ENCODE peak calls at places on chromosomes 1 and 21, in six cellular contexts. T is H1, A is T47D, W is HepG2, Z is K562, Y is HCT116. O is an unnamed sample.

GRCh38 chr1:22814176-22815042 is 103.8 kb downstream of the EPHB2 start:
- DNase-seq in T (no peak), A (no peak), W (no peak), Z (no peak), Y (no peak), O (no peak)

GRCh38 chr1:110647254-110647891 is 27.4 kb downstream of the KCNA3 start:
- DNase-seq in T (no peak), A (no peak), W (no peak), Z (no peak), Y (no peak), O (no peak)

GRCh38 chr1:5921129-5921528 is 71.1 kb downstream of the NPHP4 start:
- DNase-seq in T (no peak), A (no peak), W (no peak), Z (no peak), Y (no peak), O (no peak)

GRCh38 chr1:180542113-180542512 is 16.7 kb upstream of the OVAAL start:
- DNase-seq in T (no peak), A (no peak), W (no peak), Z (no peak), Y (no peak), O (no peak)

GRCh38 chr1:59318271-59318865 is 21.5 kb downstream of the FGGY start:
- DNase-seq in T (no peak), A (no peak), W (no peak), Z (no peak), Y (no peak), O (no peak)

GRCh38 chr1:17230106-17230505 is 18.8 kb upstream of the PADI3 start:
- DNase-seq in T (no peak), A (no peak), W (no peak), Z (no peak), Y (no peak), O (no peak)

GRCh38 chr1:178057131-178057765 is 36.7 kb upstream of the RASAL2 start:
- DNase-seq in T (no peak), A (no peak), W (no peak), Z (no peak), Y (no peak), O (no peak)

GRCh38 chr1:43447891-43448708 is 5.6 kb downstream of the HYI start:
- DNase-seq in T (no peak), A (no peak), W (no peak), Z (no peak), Y (no peak), O (no peak)

GRCh38 chr1:245692318-245692717 is 537.5 kb downstream of the KIF26B start:
- DNase-seq in T (no peak), A (no peak), W (no peak), Z (no peak), Y (no peak), O (no peak)

GRCh38 chr21:27424601-27425000 is 457.7 kb upstream of the ADAMTS5 start:
- DNase-seq in T (no peak), A (no peak), W (no peak), Z (no peak), Y (no peak), O (no peak)

GRCh38 chr1:33424205-33424604 is 6.7 kb downstream of the PHC2 start:
- DNase-seq in T (no peak), A (no peak), W (no peak), Z (no peak), Y (no peak), O (no peak)

GRCh38 chr21:38295997-38296764 is 39.4 kb downstream of the KCNJ15 start:
- DNase-seq in T (no peak), A (no peak), W (no peak), Z (no peak), Y (no peak), O (no peak)

GRCh38 chr1:58883037-58883887 is 99.4 kb upstream of the JUN start:
- DNase-seq in T (no peak), A (no peak), W (peak), Z (peak), Y (peak), O (no peak)

GRCh38 chr1:91575909-91576519 is 75.4 kb downstream of the CDC7 start:
- DNase-seq in T (no peak), A (no peak), W (no peak), Z (no peak), Y (no peak), O (no peak)

GRCh38 chr1:111593403-111594127 is 26.0 kb upstream of the RAP1A start:
- DNase-seq in T (no peak), A (no peak), W (no peak), Z (no peak), Y (no peak), O (no peak)

GRCh38 chr1:232614811-232615210 is 15.1 kb downstream of the SIPA1L2 start:
- DNase-seq in T (no peak), A (no peak), W (no peak), Z (no peak), Y (no peak), O (no peak)

GRCh38 chr1:245599413-245600174 is 444.8 kb downstream of the KIF26B start:
- DNase-seq in T (no peak), A (no peak), W (no peak), Z (no peak), Y (no peak), O (no peak)

GRCh38 chr1:17046043-17046657 is 7.7 kb downstream of the SDHB start:
- DNase-seq in T (no peak), A (no peak), W (peak), Z (peak), Y (peak), O (no peak)

GRCh38 chr1:56394298-56394697 is 185.1 kb downstream of the PLPP3 start:
- DNase-seq in T (no peak), A (no peak), W (no peak), Z (no peak), Y (no peak), O (no peak)

GRCh38 chr1:63916485-63917360 is 142.9 kb downstream of the ROR1 start:
- DNase-seq in T (no peak), A (no peak), W (no peak), Z (no peak), Y (no peak), O (no peak)

GRCh38 chr1:205061665-205062069 is 18.7 kb downstream of the CNTN2 start:
- DNase-seq in T (peak), A (peak), W (peak), Z (peak), Y (peak), O (peak)

GRCh38 chr1:59186656-59187055 is 110.2 kb upstream of the FGGY start:
- DNase-seq in T (no peak), A (no peak), W (peak), Z (no peak), Y (no peak), O (no peak)

GRCh38 chr1:236948996-236949395 is 55.2 kb downstream of the MT1HL1 start:
- DNase-seq in T (no peak), A (no peak), W (no peak), Z (no peak), Y (no peak), O (no peak)

GRCh38 chr1:24489674-24490073 is 13.0 kb upstream of the RCAN3 start:
- DNase-seq in T (no peak), A (no peak), W (no peak), Z (no peak), Y (no peak), O (no peak)

GRCh38 chr1:32701951-32702598 is 495 bp downstream of the SYNC start:
- DNase-seq in T (no peak), A (no peak), W (no peak), Z (no peak), Y (no peak), O (no peak)

GRCh38 chr1:61254629-61255323 is 172.4 kb downstream of the NFIA start:
- DNase-seq in T (no peak), A (no peak), W (no peak), Z (no peak), Y (no peak), O (no peak)

GRCh38 chr1:197481101-197481500 is 213.0 kb downstream of the CRB1 start:
- DNase-seq in T (no peak), A (no peak), W (no peak), Z (no peak), Y (no peak), O (no peak)

DNA sequence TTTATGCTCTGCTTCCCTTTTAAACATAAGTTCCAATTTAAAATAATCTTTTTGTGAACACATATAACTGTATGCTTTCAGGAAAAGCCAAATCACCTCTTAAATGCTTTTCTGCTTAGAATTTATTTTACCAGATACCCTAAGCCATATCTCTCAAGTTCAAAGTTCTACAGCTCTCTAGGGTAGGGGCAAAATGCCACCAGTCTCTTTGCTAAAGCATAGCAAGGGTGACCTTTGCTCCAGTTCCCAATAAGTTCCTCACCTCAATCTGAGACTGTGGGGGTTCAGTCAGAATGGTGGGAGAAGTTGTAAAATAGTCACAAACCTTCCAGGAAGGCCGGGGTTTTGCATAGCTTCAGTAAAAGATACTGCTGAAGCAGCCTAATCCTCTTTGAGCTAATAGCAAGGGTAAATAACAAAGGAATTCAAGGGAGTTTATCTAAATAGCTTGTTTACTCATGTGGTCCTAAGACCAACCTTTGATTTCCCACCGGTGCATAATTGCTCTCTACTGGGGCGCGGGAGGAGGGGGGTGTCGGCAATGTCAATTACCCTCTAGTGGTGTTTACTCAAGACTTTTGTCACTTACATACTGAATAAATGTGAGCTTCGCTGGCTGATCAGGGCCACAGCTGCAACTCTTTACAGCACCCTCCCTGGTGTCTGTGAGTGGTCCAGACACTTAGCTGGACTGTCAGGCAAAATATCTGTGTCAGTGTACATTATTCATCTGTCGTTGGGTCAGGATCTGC is 1376.2 kb downstream of the NCAM2 start:
- DNase-seq in T (peak), A (no peak), W (no peak), Z (no peak), Y (no peak), O (no peak)
- TF ChIP-seq JUND in T (no peak), A (no peak), W (no peak), Z (no peak), Y (no peak), O (no peak)

DNA sequence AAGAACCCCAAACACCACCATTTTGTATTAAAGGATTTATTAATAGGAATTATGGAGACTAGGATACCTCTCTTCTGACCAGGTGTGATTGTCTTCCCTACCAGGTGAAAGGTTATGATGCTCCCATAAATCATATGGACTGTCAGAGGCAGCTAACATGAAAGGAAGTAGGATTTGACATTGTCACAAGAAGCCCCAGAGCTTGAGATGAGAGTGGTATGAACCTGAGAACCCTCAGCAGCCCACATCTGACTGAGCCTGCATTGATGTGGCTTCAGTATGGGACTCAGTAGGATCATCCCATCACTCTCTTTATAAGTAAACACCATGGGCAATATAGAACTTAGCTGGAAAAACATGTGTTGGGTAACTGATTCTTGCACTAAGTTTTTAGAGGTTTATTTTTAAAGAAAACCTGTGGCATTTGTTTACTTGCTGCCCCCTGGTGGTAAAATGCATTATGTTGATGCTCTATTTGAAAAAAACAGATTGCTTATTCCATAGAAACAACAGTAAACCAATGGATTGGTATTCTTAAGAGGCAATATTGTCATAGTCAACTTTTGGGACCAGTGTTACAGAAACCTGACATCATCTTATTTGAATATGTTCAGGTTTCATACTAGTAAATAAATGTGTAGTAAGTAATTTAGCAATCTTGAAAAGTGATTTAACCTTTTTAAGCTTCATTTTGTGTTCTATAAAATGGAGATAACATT is 16.6 kb upstream of the CACYBP start:
- DNase-seq in T (no peak), A (peak), W (peak), Z (peak), Y (peak), O (no peak)
- TF ChIP-seq JUND in T (no peak), A (no peak), W (no peak), Z (no peak), Y (no peak), O (no peak)

DNA sequence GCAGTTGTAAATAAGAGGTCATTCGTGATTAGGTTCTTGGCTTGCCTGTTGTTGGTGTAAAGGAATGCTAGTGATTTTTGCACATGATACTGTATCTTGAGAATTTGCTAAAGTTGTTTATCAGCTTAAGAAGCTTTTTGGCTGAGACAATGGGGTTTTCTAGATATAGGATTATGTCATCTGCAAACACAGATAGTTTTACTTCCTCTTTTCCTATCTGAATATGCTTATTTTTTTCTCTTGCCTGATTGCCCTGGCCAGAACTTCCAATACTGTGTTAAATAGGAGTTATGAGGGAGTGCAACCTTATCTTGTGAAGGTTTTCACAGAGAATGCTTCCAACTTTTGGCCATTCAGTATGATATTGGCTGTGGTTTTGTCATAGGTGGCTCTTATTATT is 576.1 kb upstream of the RGS18 start:
- DNase-seq in T (no peak), A (no peak), W (no peak), Z (peak), Y (no peak), O (no peak)
- TF ChIP-seq JUND in T (no peak), A (no peak), W (no peak), Z (no peak), Y (no peak), O (no peak)

DNA sequence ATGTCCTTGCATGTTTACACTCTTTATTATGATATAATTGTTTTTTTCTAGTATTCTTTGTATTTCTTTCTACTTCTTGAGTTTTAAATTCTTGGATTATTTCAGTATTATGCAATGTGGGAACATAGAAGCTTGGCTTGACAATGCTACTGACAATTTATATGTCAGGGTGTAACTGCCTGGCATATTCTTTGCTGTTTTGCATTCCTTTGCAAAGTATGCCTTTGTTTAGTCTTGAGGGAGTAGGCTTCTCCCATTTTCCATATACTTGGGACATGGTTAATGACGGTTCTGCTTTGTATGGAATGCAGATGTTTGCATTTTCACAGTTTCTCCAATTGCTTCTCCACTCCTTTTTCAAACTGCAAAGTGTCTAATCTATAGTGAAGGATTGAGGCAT is 109.8 kb downstream of the HMCN1 start:
- DNase-seq in T (no peak), A (no peak), W (no peak), Z (no peak), Y (no peak), O (no peak)
- TF ChIP-seq JUND in T (no peak), A (no peak), W (no peak), Z (no peak), Y (no peak), O (no peak)

GRCh38 chr1:9861371-9861770 is 37.6 kb upstream of the CLSTN1 start:
- DNase-seq in T (no peak), A (no peak), W (no peak), Z (no peak), Y (no peak), O (no peak)
- TF ChIP-seq JUND in T (no peak), A (no peak), W (no peak), Z (no peak), Y (no peak), O (no peak)

DNA sequence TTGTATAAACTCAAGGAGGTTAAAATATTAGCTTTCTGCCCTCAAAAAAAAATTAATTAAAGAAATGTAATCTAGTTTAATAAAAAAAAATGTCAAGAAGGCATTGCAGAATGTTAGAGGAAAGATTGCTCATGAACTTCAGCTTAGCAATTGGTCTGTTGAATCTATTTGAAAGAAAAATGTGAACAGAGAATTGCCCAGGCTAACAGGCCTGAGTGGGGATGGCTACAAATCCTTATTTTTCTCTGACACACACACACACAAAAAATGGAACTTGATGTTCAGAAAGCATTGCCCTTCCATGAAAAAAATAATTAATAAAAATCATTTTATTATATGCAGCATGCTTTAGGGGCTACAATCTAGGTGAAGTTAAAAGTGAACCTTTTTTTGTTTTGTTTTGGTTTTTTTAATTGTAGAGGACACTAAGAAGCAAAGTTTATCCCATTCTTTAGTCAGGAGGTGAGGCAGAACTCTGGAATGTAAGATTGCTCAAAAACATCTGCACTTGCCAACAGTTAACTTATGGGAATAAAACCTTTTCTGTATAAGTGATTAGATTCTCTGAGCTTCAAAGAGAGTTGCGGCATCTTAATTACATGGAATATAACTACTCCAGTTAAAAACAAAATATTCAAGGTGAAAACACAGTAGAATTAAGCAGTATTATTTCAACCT is 658.5 kb upstream of the ADGRL2 start:
- DNase-seq in T (no peak), A (no peak), W (no peak), Z (no peak), Y (no peak), O (no peak)
- TF ChIP-seq JUND in T (no peak), A (no peak), W (no peak), Z (no peak), Y (no peak), O (no peak)

GRCh38 chr1:114274621-114275317 is 121.1 kb upstream of the SYT6 start:
- DNase-seq in T (no peak), A (no peak), W (no peak), Z (no peak), Y (no peak), O (no peak)
- TF ChIP-seq JUND in T (no peak), A (no peak), W (no peak), Z (no peak), Y (no peak), O (no peak)

GRCh38 chr1:28358701-28359100 is 10.8 kb upstream of the PHACTR4 start:
- DNase-seq in T (no peak), A (no peak), W (no peak), Z (peak), Y (no peak), O (no peak)

GRCh38 chr1:28359592-28360239 is 9.8 kb upstream of the PHACTR4 start:
- DNase-seq in T (no peak), A (no peak), W (peak), Z (peak), Y (no peak), O (no peak)

DNA sequence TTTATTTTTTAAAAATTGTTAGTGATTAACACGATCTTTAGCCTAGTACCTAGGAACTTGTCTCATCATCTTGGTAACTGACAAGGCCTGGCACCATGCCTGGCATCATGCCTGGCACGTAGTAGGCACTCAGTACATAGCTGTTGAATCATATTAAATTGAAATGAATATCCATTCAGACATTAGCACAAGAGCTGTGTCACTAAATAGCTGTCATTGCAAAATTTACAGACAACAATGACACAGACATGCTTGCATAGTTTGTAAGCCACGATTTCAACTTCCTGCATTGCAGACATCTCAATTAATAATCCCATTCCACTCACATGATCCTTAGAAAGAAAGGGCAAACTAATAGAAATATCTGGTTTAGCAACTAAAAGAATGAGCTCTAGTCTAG is 15.4 kb upstream of the PHACTR4 start:
- DNase-seq in T (no peak), A (no peak), W (no peak), Z (no peak), Y (no peak), O (no peak)
- TF ChIP-seq JUND in T (no peak), A (no peak), W (no peak), Z (no peak), Y (no peak), O (no peak)

DNA sequence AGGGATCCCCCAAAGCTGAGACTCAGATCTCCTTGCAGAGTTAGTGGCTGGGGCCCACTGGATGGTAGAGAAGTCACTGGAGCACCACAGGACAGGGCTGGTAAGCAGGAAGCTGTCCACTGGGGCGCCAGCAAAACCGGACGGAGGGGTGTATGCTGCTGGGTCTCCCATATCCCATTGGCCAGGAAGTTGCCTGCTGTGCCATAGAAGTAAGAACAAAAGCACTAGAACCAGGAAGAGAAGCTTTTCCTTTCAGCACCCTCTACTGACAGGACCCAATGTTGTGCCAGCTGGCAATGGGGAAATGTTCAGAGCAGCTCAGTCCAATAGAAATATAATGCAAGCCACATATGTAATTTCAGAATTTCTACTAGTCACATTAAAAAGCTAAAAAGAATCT is 146.6 kb downstream of the SPATA46 start:
- DNase-seq in T (peak), A (peak), W (no peak), Z (no peak), Y (peak), O (no peak)
- TF ChIP-seq JUND in T (no peak), A (no peak), W (no peak), Z (no peak), Y (no peak), O (no peak)